ENCODE peak calls at places on chromosomes 13 and 19, in ten cellular contexts. F is neural progenitor cell; C is GM23248; M is psoas muscle; B is right cardiac atrium; Y is CD8-positive, alpha-beta T cell; L is ovary; O is thoracic aorta; D is HCT116; K is IMR-90. E is an unnamed sample.

GRCh38 chr19:7500811-7501450 is 12.1 kb upstream of the PEX11G start:
- DNase-seq in F (peak; percentile 94), C (peak; percentile 56), M (peak; percentile 47), B (peak; percentile 76), Y (no peak), L (peak; percentile 81), O (no peak), D (peak; percentile 78), K (peak; percentile 46), E (peak; percentile 56)

GRCh38 chr13:32838985-32839384 is 177.2 kb upstream of the KL start:
- DNase-seq in F (no peak), C (no peak), M (no peak), B (no peak), Y (no peak), L (no peak), O (no peak), D (no peak), K (peak; percentile 59), E (peak; percentile 27)

GRCh38 chr19:7460562-7460966 is 28.3 kb downstream of the PEX11G start:
- DNase-seq in F (no peak), C (no peak), M (no peak), B (peak; percentile 68), Y (no peak), L (no peak), O (no peak), D (no peak), K (peak; percentile 44), E (no peak)

GRCh38 chr19:14116918-14117578 is 514 bp downstream of the PRKACA start:
- DNase-seq in F (no peak), C (peak; percentile 30), M (peak; percentile 63), B (peak; percentile 80), Y (no peak), L (peak; percentile 77), O (no peak), D (no peak), K (no peak), E (peak; percentile 27)

GRCh38 chr13:98279473-98280175 is 102.6 kb upstream of the RNF113B start:
- DNase-seq in F (no peak), C (no peak), M (no peak), B (no peak), Y (no peak), L (no peak), O (no peak), D (no peak), K (no peak), E (no peak)

GRCh38 chr13:31913459-31913858 is 118.1 kb upstream of the FRY start:
- DNase-seq in F (no peak), C (peak; percentile 60), M (no peak), B (no peak), Y (no peak), L (no peak), O (no peak), D (no peak), K (no peak), E (peak; percentile 45)

GRCh38 chr19:45166723-45167252 is 6.0 kb upstream of the NKPD1 start:
- DNase-seq in F (no peak), C (no peak), M (no peak), B (peak; percentile 60), Y (no peak), L (no peak), O (no peak), D (no peak), K (no peak), E (no peak)

GRCh38 chr13:84025828-84026227 is 143.6 kb upstream of the SLITRK1 start:
- DNase-seq in F (peak; percentile 82), C (no peak), M (no peak), B (no peak), Y (no peak), L (no peak), O (no peak), D (no peak), K (no peak), E (no peak)

GRCh38 chr13:22703601-22704209 is 477.1 kb upstream of the SGCG start:
- DNase-seq in F (no peak), C (no peak), M (no peak), B (no peak), Y (no peak), L (no peak), O (no peak), D (peak; percentile 40), K (no peak), E (no peak)

GRCh38 chr13:102128216-102128800 is 273.5 kb downstream of the FGF14 start:
- DNase-seq in F (no peak), C (peak; percentile 71), M (no peak), B (no peak), Y (no peak), L (no peak), O (no peak), D (no peak), K (peak; percentile 42), E (no peak)

GRCh38 chr13:23758783-23759527 is 130.2 kb downstream of the MIPEP start:
- DNase-seq in F (no peak), C (no peak), M (no peak), B (peak; percentile 46), Y (no peak), L (no peak), O (no peak), D (no peak), K (no peak), E (no peak)

GRCh38 chr13:37187110-37187509 is 81.6 kb upstream of the CSNK1A1L start:
- DNase-seq in F (no peak), C (peak; percentile 53), M (no peak), B (no peak), Y (no peak), L (no peak), O (no peak), D (no peak), K (no peak), E (peak; percentile 56)

GRCh38 chr19:2485428-2485827 is 9.5 kb downstream of the GADD45B start:
- DNase-seq in F (no peak), C (no peak), M (no peak), B (no peak), Y (no peak), L (no peak), O (no peak), D (no peak), K (no peak), E (no peak)
- H3K4me1 ChIP-seq in F (no peaks in the 10 kb centered on the region), C (no peaks in the 10 kb centered on the region), M (peaks cover 9% of the 10 kb centered on the region), B (peaks cover 5% of the 10 kb centered on the region), Y (peaks cover 8% of the 10 kb centered on the region), L (peaks cover 9% of the 10 kb centered on the region), O (peaks cover 6% of the 10 kb centered on the region), D (peaks cover 8% of the 10 kb centered on the region), K (peaks cover 6% of the 10 kb centered on the region), E (peaks cover 12% of the 10 kb centered on the region)

GRCh38 chr19:49925486-49925885 is 3.5 kb upstream of the ATF5 start:
- DNase-seq in F (no peak), C (no peak), M (no peak), B (no peak), Y (no peak), L (no peak), O (no peak), D (no peak), K (no peak), E (no peak)
- H3K4me1 ChIP-seq in F (peaks cover 9% of the 10 kb centered on the region), C (peaks cover 19% of the 10 kb centered on the region), M (peaks cover 30% of the 10 kb centered on the region), B (peaks cover 6% of the 10 kb centered on the region), Y (peaks cover 20% of the 10 kb centered on the region), L (peaks cover 10% of the 10 kb centered on the region), O (peaks cover 10% of the 10 kb centered on the region), D (peaks cover 25% of the 10 kb centered on the region), K (peaks cover 17% of the 10 kb centered on the region), E (peaks cover 37% of the 10 kb centered on the region)

GRCh38 chr19:13028027-13028426 is 32.8 kb downstream of the NFIX start:
- DNase-seq in F (no peak), C (no peak), M (no peak), B (no peak), Y (no peak), L (no peak), O (no peak), D (no peak), K (no peak), E (no peak)
- H3K4me1 ChIP-seq in F (peaks cover 27% of the 10 kb centered on the region), C (peaks cover 62% of the 10 kb centered on the region), M (peaks cover 94% of the 10 kb centered on the region), B (peaks cover 28% of the 10 kb centered on the region), Y (peaks cover 11% of the 10 kb centered on the region), L (peaks cover 35% of the 10 kb centered on the region), O (peaks cover 55% of the 10 kb centered on the region), D (peaks cover 23% of the 10 kb centered on the region), K (peaks cover 36% of the 10 kb centered on the region), E (peaks cover 81% of the 10 kb centered on the region)

DNA sequence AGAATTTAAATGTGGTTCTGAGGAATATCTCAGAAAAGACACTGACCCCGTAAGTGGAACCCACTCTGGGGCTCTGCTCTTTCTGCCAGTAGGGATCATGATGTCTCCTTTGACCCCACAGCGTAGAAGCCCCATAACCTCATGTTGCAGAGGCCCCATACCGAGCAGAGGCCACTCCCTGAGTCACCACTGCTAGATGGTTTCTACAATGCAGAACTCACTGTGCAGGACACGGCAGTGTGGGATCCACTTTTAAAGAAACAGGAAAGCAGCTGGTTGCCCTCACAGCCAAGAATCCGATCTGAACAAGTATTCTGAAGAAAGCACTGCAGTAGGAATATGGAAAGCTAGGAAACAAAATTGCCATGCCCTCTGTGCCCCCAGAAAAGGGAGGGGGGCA is 4.2 kb downstream of the SLC7A1 start:
- DNase-seq in F (no peak), C (peak; percentile 81), M (no peak), B (no peak), Y (no peak), L (no peak), O (no peak), D (no peak), K (peak; percentile 58), E (no peak)
- H3K4me1 ChIP-seq in F (peaks cover 10% of the 10 kb centered on the region), C (peaks cover 76% of the 10 kb centered on the region), M (peaks cover 6% of the 10 kb centered on the region), B (no peaks in the 10 kb centered on the region), Y (peaks cover 11% of the 10 kb centered on the region), L (peaks cover 4% of the 10 kb centered on the region), O (no peaks in the 10 kb centered on the region), D (peaks cover 35% of the 10 kb centered on the region), K (peaks cover 24% of the 10 kb centered on the region), E (peaks cover 17% of the 10 kb centered on the region)

GRCh38 chr19:42248270-42249148 is 6.1 kb upstream of the GSK3A start:
- DNase-seq in F (no peak), C (no peak), M (no peak), B (no peak), Y (no peak), L (peak; percentile 51), O (no peak), D (no peak), K (no peak), E (no peak)
- H3K4me1 ChIP-seq in F (peaks cover 17% of the 10 kb centered on the region), C (peaks cover 40% of the 10 kb centered on the region), M (peaks cover 34% of the 10 kb centered on the region), B (peaks cover 18% of the 10 kb centered on the region), Y (peaks cover 46% of the 10 kb centered on the region), L (peaks cover 34% of the 10 kb centered on the region), O (peaks cover 41% of the 10 kb centered on the region), D (peaks cover 51% of the 10 kb centered on the region), K (peaks cover 27% of the 10 kb centered on the region), E (peaks cover 53% of the 10 kb centered on the region)

DNA sequence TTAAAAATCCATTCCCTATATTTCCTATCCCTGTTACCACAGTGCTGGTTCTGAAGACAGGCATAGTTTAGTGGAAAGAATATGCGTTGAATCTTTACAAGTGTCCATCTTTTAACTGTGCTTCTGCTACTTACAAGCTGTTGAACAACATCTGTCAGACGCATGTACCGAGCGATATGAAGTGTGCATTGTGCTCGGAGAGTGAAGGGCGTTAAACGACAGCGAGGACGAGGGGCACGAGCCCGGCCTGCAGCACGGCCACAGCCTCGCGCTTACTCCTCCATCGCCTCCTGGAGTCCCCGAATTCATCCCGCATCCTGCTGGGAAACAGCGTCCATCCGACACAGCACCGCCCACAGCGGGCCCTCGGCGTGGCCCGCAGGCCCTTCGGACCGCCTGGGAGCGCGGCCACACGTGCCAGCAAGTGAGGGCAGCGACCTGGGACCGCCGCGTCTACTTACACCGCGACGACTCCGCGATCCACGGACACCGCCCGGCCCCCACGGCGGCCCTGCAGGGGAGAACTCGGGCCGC is 512 bp downstream of the PCID2 start:
- DNase-seq in F (peak; percentile 76), C (peak; percentile 83), M (peak; percentile 43), B (no peak), Y (no peak), L (no peak), O (no peak), D (no peak), K (peak; percentile 59), E (peak; percentile 67)
- H3K4me1 ChIP-seq in F (peaks cover 18% of the 10 kb centered on the region), C (peaks cover 41% of the 10 kb centered on the region), M (peaks cover 61% of the 10 kb centered on the region), B (peaks cover 11% of the 10 kb centered on the region), Y (peaks cover 44% of the 10 kb centered on the region), L (peaks cover 15% of the 10 kb centered on the region), O (peaks cover 23% of the 10 kb centered on the region), D (peaks cover 23% of the 10 kb centered on the region), K (peaks cover 22% of the 10 kb centered on the region), E (peaks cover 58% of the 10 kb centered on the region)

GRCh38 chr19:29625316-29625715 is 19.2 kb downstream of the POP4 start:
- DNase-seq in F (peak; percentile 76), C (no peak), M (no peak), B (peak; percentile 13), Y (no peak), L (no peak), O (no peak), D (no peak), K (no peak), E (no peak)
- H3K4me1 ChIP-seq in F (peaks cover 7% of the 10 kb centered on the region), C (no peaks in the 10 kb centered on the region), M (no peaks in the 10 kb centered on the region), B (no peaks in the 10 kb centered on the region), Y (peaks cover 45% of the 10 kb centered on the region), L (no peaks in the 10 kb centered on the region), O (no peaks in the 10 kb centered on the region), D (no peaks in the 10 kb centered on the region), K (no peaks in the 10 kb centered on the region), E (no peaks in the 10 kb centered on the region)